ENCODE peak calls at places on chromosomes 12 and 14, in four cellular contexts. One of them, this sample, is unnamed.

GRCh38 chr12:93638095-93638494 is 39.1 kb upstream of the CRADD start:
- DNase-seq in dorsolateral prefrontal cortex: no peak
- DNase-seq in mammary epithelial cell: no peak
- DNase-seq in DND-41: no peak
- DNase-seq in this sample: no peak

GRCh38 chr14:60179296-60179924 is 14.2 kb upstream of the DHRS7 start:
- DNase-seq in dorsolateral prefrontal cortex: no peak
- DNase-seq in mammary epithelial cell: peak; percentile 88
- DNase-seq in DND-41: no peak
- DNase-seq in this sample: no peak

GRCh38 chr12:110844551-110845395 is 2.0 kb upstream of the CCDC63 start:
- DNase-seq in dorsolateral prefrontal cortex: peak; percentile 15
- DNase-seq in mammary epithelial cell: peak; percentile 45
- DNase-seq in DND-41: no peak
- DNase-seq in this sample: no peak

GRCh38 chr14:74049886-74050495 is 30.8 kb downstream of the BBOF1 start:
- DNase-seq in dorsolateral prefrontal cortex: no peak
- DNase-seq in mammary epithelial cell: no peak
- DNase-seq in DND-41: no peak
- DNase-seq in this sample: no peak

GRCh38 chr14:71725802-71726638 is 206.2 kb upstream of the RGS6 start:
- DNase-seq in dorsolateral prefrontal cortex: no peak
- DNase-seq in mammary epithelial cell: peak; percentile 70
- DNase-seq in DND-41: no peak
- DNase-seq in this sample: no peak

GRCh38 chr12:57475271-57476161 is 4.2 kb downstream of the ARHGAP9 start:
- DNase-seq in dorsolateral prefrontal cortex: no peak
- DNase-seq in mammary epithelial cell: no peak
- DNase-seq in DND-41: no peak
- DNase-seq in this sample: no peak

GRCh38 chr14:69151458-69152180 is 1.3 kb downstream of the DCAF5 start:
- DNase-seq in dorsolateral prefrontal cortex: peak; percentile 68
- DNase-seq in mammary epithelial cell: peak; percentile 71
- DNase-seq in DND-41: peak; percentile 81
- DNase-seq in this sample: peak; percentile 90

GRCh38 chr14:104087981-104088850 is 2.7 kb downstream of the ASPG start:
- DNase-seq in dorsolateral prefrontal cortex: no peak
- DNase-seq in mammary epithelial cell: no peak
- DNase-seq in DND-41: no peak
- DNase-seq in this sample: no peak

GRCh38 chr14:35932659-35933159 is 106.6 kb downstream of the BRMS1L start:
- DNase-seq in dorsolateral prefrontal cortex: no peak
- DNase-seq in mammary epithelial cell: no peak
- DNase-seq in DND-41: peak; percentile 81
- DNase-seq in this sample: no peak

GRCh38 chr14:77574446-77575125 is 41.9 kb downstream of the SPTLC2 start:
- DNase-seq in dorsolateral prefrontal cortex: no peak
- DNase-seq in mammary epithelial cell: no peak
- DNase-seq in DND-41: no peak
- DNase-seq in this sample: no peak

GRCh38 chr14:61476737-61477410 is 155.5 kb downstream of the PRKCH start:
- DNase-seq in dorsolateral prefrontal cortex: no peak
- DNase-seq in mammary epithelial cell: peak; percentile 90
- DNase-seq in DND-41: peak; percentile 60
- DNase-seq in this sample: no peak

GRCh38 chr12:51661199-51661598 is 70.2 kb downstream of the SCN8A start:
- DNase-seq in dorsolateral prefrontal cortex: no peak
- DNase-seq in mammary epithelial cell: no peak
- DNase-seq in DND-41: no peak
- DNase-seq in this sample: no peak

GRCh38 chr14:79781882-79782281 is 429.4 kb downstream of the DIO2 start:
- DNase-seq in dorsolateral prefrontal cortex: no peak
- DNase-seq in mammary epithelial cell: no peak
- DNase-seq in DND-41: no peak
- DNase-seq in this sample: no peak

GRCh38 chr14:100547633-100548294 is 39.5 kb downstream of the BEGAIN start:
- DNase-seq in dorsolateral prefrontal cortex: peak; percentile 27
- DNase-seq in mammary epithelial cell: no peak
- DNase-seq in DND-41: peak; percentile 84
- DNase-seq in this sample: no peak

GRCh38 chr14:55593698-55594097 is 13.7 kb downstream of the KTN1 start:
- DNase-seq in dorsolateral prefrontal cortex: no peak
- DNase-seq in mammary epithelial cell: no peak
- DNase-seq in DND-41: no peak
- DNase-seq in this sample: no peak

GRCh38 chr14:34035177-34035933 is 84.5 kb upstream of the EGLN3 start:
- DNase-seq in dorsolateral prefrontal cortex: no peak
- DNase-seq in mammary epithelial cell: peak; percentile 98
- DNase-seq in DND-41: no peak
- DNase-seq in this sample: no peak

GRCh38 chr12:122646568-122647220 is 56.5 kb downstream of the HCAR2 start:
- DNase-seq in dorsolateral prefrontal cortex: no peak
- DNase-seq in mammary epithelial cell: peak; percentile 90
- DNase-seq in DND-41: peak; percentile 28
- DNase-seq in this sample: no peak
- TF ChIP-seq CTCF in dorsolateral prefrontal cortex: no peak
- TF ChIP-seq CTCF in mammary epithelial cell: no peak
- TF ChIP-seq CTCF in DND-41: no peak
- TF ChIP-seq CTCF in this sample: no peak

DNA sequence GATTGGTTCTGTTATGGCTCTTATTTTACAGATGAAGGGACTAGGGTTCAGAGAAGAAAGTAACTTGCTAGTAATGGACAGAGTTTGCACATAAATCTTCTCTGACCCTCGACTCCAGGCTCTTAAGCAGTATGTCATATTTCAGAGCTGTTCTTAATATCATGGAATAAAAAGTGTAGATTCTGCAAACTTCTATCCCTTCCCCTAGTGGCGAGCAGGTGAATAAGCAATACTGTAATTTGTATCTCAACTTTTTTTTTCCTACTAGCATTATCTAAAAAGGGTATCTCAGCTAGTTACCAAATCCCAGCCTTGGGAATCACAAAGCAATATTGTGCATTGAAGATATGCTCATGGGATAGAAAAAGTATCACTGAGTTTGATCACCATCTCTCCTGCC is 83.2 kb downstream of the ANO4 start:
- DNase-seq in dorsolateral prefrontal cortex: no peak
- DNase-seq in mammary epithelial cell: no peak
- DNase-seq in DND-41: no peak
- DNase-seq in this sample: no peak
- TF ChIP-seq CTCF in dorsolateral prefrontal cortex: no peak
- TF ChIP-seq CTCF in mammary epithelial cell: peak; percentile 52
- TF ChIP-seq CTCF in DND-41: peak; percentile 19
- TF ChIP-seq CTCF in this sample: peak; percentile 41

DNA sequence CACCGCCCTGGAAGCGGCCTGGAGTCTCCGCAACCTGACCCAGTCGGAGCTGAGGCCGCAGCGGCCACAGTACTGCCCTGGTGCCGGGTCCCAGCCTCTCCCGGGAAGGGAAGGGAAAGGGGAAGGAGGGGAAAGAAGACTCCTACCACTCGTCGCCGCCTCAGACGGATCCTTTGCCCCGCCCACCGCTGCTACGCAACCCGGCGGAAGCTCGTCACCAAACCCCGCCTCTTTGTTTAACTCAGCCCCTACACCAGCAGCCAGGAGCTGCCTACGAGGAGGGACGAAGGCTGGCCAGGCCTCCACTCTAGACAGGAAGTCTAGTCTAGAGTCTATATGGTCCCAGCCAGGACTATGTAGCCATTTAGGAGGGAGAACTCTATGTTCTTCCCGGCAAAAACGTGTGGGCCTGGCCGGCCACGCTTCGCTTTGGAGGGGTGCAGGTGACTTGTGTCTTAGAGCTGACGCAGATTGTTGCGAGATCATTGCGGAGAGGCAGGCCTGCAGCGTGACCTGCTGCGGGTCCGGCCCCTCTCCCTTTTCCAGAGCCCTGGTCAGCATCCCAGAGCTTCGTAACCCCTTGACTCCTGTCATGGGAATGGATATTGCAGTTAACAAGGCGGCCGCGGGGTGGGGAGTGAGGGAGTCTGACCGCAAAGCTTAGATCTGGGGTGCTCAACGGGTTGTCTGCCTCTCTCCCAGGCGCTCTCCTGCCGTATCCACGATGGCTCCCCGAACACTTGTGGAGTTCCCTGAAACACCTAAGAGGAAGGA is at the start of gene RNF41:
- DNase-seq in dorsolateral prefrontal cortex: peak; percentile 99
- DNase-seq in mammary epithelial cell: peak; percentile 96
- DNase-seq in DND-41: peak; percentile 93
- DNase-seq in this sample: peak; percentile 89
- TF ChIP-seq CTCF in dorsolateral prefrontal cortex: peak; percentile 23
- TF ChIP-seq CTCF in mammary epithelial cell: no peak
- TF ChIP-seq CTCF in DND-41: peak; percentile 40
- TF ChIP-seq CTCF in this sample: no peak

DNA sequence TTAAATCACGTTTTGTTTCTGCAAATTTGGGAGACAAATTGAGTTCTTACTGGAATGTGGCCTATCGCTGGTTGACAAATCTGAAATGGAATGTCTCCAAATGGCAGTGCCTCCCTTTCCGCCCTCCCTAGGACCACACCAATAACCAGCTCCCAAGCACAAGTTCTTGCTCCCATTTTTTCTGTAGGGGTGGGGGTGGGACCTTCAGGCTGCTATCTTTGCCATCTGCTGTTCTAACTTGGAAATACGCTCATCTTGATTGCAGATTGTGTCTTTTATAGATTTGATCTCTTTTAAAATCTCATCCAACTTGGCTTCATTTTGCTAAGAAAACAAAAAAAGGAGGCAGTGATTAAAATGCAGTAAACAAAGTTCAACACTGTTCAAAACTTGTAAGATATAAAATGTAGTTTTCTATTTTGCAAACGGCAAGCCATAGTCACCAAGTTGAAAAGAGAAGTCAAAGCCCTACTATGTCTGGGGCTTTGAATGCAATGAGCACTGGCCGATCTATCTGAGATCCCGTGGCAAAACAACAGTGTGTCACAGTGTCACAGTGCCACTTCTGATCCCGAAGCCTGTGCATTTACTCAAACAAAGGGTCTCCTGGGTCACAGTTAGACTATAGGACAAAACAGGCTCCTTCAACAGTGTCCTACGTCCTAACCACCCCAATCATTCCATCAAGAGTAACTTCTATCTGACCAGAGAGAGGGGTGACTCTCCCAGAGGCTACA is 13.7 kb upstream of the SELPLG start:
- DNase-seq in dorsolateral prefrontal cortex: no peak
- DNase-seq in mammary epithelial cell: no peak
- DNase-seq in DND-41: no peak
- DNase-seq in this sample: no peak
- TF ChIP-seq CTCF in dorsolateral prefrontal cortex: no peak
- TF ChIP-seq CTCF in mammary epithelial cell: no peak
- TF ChIP-seq CTCF in DND-41: no peak
- TF ChIP-seq CTCF in this sample: no peak

DNA sequence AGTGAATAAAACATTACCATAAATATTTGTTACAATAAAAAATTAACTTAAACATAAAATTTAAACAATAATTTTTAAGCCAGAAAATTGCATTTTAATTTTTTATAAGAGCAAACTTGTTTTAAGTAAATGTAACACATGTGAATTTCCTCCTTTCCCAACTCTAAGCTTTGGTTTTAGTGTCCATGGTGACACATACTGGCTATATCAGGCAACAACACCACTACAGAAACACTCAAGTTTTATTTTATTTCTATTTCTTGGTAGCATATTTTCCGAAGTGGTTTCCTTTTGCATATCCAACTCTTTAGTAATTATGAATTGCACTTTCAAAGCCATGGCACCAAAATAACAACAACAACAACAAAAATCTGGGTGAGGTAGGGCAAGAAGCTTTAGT is 2.2 kb downstream of the NELL2 start:
- DNase-seq in dorsolateral prefrontal cortex: no peak
- DNase-seq in mammary epithelial cell: no peak
- DNase-seq in DND-41: no peak
- DNase-seq in this sample: no peak
- TF ChIP-seq CTCF in dorsolateral prefrontal cortex: peak; percentile 45
- TF ChIP-seq CTCF in mammary epithelial cell: peak; percentile 35
- TF ChIP-seq CTCF in DND-41: peak; percentile 51
- TF ChIP-seq CTCF in this sample: peak; percentile 41

DNA sequence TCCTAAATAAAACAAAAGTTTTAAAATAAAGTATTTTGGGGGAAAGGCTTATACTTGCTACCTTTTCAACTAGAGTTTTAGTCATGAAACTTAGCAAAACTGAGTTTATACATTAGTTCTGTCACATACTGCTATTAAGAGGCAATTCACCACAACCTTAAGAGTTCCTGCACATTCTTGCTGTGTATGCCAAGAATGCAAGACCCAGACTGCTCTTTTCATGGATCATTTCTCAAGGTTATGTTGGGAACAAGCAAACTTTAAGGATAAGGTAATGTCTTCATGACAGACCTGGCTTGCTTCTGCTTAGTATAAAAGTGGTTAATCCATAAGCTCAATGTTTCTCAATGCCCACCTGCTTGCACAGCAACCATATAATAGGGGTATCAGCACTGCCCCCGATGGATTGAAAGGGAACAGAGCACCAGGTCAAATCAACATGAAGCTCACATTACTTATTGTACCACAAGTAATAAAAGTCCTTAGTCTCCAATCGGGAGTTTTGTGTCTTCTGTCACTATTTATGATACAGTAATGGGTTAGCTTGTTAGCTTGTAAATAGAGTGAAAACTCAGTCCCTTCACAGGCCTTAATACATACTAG is 67.6 kb downstream of the KIF21A start:
- DNase-seq in dorsolateral prefrontal cortex: no peak
- DNase-seq in mammary epithelial cell: no peak
- DNase-seq in DND-41: no peak
- DNase-seq in this sample: no peak
- TF ChIP-seq CTCF in dorsolateral prefrontal cortex: no peak
- TF ChIP-seq CTCF in mammary epithelial cell: no peak
- TF ChIP-seq CTCF in DND-41: no peak
- TF ChIP-seq CTCF in this sample: peak; percentile 46

DNA sequence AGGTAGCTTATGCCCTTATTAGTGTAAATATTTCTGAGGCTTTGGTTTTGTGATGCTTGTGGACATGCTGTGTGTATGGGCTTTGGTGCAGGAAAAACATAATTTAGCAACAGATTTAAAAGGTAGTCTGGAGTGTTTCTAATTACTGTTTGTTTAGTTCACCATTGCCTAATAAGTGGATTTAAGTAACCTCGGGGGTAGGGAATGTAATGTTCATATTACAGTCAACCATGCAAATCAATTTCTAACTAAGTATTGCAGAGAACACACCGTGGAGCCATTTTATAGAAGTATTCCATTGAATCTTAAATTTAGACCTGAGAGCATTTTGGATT is 53.5 kb downstream of the ANO6 start:
- DNase-seq in dorsolateral prefrontal cortex: no peak
- DNase-seq in mammary epithelial cell: no peak
- DNase-seq in DND-41: no peak
- DNase-seq in this sample: no peak
- TF ChIP-seq CTCF in dorsolateral prefrontal cortex: no peak
- TF ChIP-seq CTCF in mammary epithelial cell: no peak
- TF ChIP-seq CTCF in DND-41: no peak
- TF ChIP-seq CTCF in this sample: no peak